ENCODE peak calls at places on chromosomes 2 and 18, in six cellular contexts. E, P, G, D, I and T are unnamed samples.

GRCh38 chr2:225670111-225670974 is 270.8 kb downstream of the NYAP2 start:
- DNase-seq in G (no peak), I (peak), D (no peak), P (no peak), E (no peak), T (no peak)

GRCh38 chr18:8422391-8422790 is 186.8 kb upstream of the RAB12 start:
- DNase-seq in I (no peak), G (no peak), E (no peak), D (no peak), P (no peak), T (no peak)

GRCh38 chr2:234690569-234691225 is 193.8 kb upstream of the ARL4C start:
- DNase-seq in I (no peak), P (no peak), E (no peak), G (no peak), D (peak), T (no peak)

GRCh38 chr2:148716378-148716777 is 71.8 kb downstream of the EPC2 start:
- DNase-seq in P (no peak), I (no peak), E (no peak), D (no peak), G (no peak), T (no peak)

GRCh38 chr2:115389024-115389423 is 946.6 kb downstream of the DPP10 start:
- DNase-seq in P (no peak), G (no peak), E (no peak), I (no peak), D (no peak), T (no peak)

GRCh38 chr2:64423303-64423702 is 30.7 kb upstream of the LGALSL start:
- DNase-seq in D (no peak), E (no peak), I (no peak), G (no peak), P (no peak), T (no peak)

GRCh38 chr18:23053756-23054457 is 81.4 kb upstream of the CABLES1 start:
- DNase-seq in P (peak), E (no peak), I (no peak), D (peak), G (no peak), T (no peak)

GRCh38 chr2:197255550-197255949 is 55.0 kb downstream of the ANKRD44 start:
- DNase-seq in G (peak), P (no peak), D (no peak), I (peak), E (peak), T (peak)

GRCh38 chr18:52903858-52904257 is 563.9 kb downstream of the DCC start:
- DNase-seq in E (peak), I (no peak), G (no peak), D (peak), P (peak), T (peak)

GRCh38 chr18:61992285-61992684 is 99.5 kb upstream of the RNF152 start:
- DNase-seq in G (no peak), I (peak), E (no peak), D (no peak), P (no peak), T (no peak)

GRCh38 chr18:13558132-13558531 is 168.2 kb downstream of the FAM210A start:
- DNase-seq in I (peak), G (peak), P (no peak), D (peak), E (peak), T (peak)

GRCh38 chr18:35345460-35345921 is 1.3 kb upstream of the ZNF24 start:
- DNase-seq in E (peak), I (no peak), P (no peak), G (no peak), D (no peak), T (no peak)

GRCh38 chr2:8380573-8380972 is 301.3 kb upstream of the ID2 start:
- DNase-seq in I (no peak), E (no peak), D (no peak), P (no peak), G (no peak), T (no peak)

GRCh38 chr2:154697422-154698237 is 865 bp upstream of the KCNJ3 start:
- DNase-seq in I (no peak), G (no peak), E (no peak), D (peak), P (peak), T (no peak)

GRCh38 chr18:55997156-55997561 is 409.2 kb upstream of the TCF4 start:
- DNase-seq in D (no peak), I (no peak), P (no peak), G (no peak), E (no peak), T (no peak)

GRCh38 chr18:28512357-28512756 is 335.4 kb upstream of the CDH2 start:
- DNase-seq in E (no peak), I (peak), P (no peak), D (no peak), G (no peak), T (no peak)

GRCh38 chr2:235492850-235493344 is 946 bp upstream of the AGAP1 start:
- DNase-seq in P (no peak), G (no peak), I (peak), D (peak), E (no peak), T (no peak)

GRCh38 chr2:88082781-88083180 is 15.2 kb downstream of the SMYD1 start:
- DNase-seq in I (no peak), E (no peak), P (no peak), G (no peak), D (no peak), T (no peak)

GRCh38 chr18:36610258-36610657 is 218.5 kb downstream of the TPGS2 start:
- DNase-seq in P (no peak), E (no peak), I (no peak), D (no peak), G (no peak), T (no peak)

GRCh38 chr2:21779786-21780185 is 656.0 kb downstream of the TDRD15 start:
- DNase-seq in P (no peak), G (no peak), D (no peak), I (peak), E (no peak), T (no peak)

GRCh38 chr18:32478818-32479217 is 8.1 kb upstream of the GAREM1 start:
- DNase-seq in G (no peak), I (no peak), D (no peak), P (no peak), E (no peak), T (no peak)

GRCh38 chr2:12027136-12027535 is 280.7 kb downstream of the LPIN1 start:
- DNase-seq in D (no peak), P (no peak), G (no peak), E (no peak), I (no peak), T (no peak)

GRCh38 chr2:241130316-241130715 is 19.0 kb downstream of the PASK start:
- DNase-seq in E (no peak), P (no peak), G (no peak), D (no peak), I (no peak), T (no peak)